ENCODE peak calls at places on chromosomes 11 and 22, in seven cellular contexts. One of them, this sample, is unnamed.

GRCh38 chr11:32382339-32383049 is 52.8 kb downstream of the WT1 start:
- DNase-seq in activated CD8-positive, alpha-beta memory T cell treated with anti-CD3 and anti-CD28 coated beads, Interleukin-2, amount 10 ng/mL, durations not matched to agents 7 days and 5 days: no peak
- DNase-seq in neural crest cell: no peak
- DNase-seq in astrocyte of the spinal cord: no peak
- DNase-seq in AG08395: no peak
- DNase-seq in NCI-H748 treated with DMSO at 0.1 percent for 48 hours: no peak
- DNase-seq in lung: no peak
- DNase-seq in this sample: no peak

GRCh38 chr11:34855754-34856095 is 60.5 kb downstream of the APIP start:
- DNase-seq in NCI-H748 treated with DMSO at 0.1 percent for 48 hours: peak
- DNase-seq in lung: no peak
- DNase-seq in AG08395: no peak
- DNase-seq in astrocyte of the spinal cord: no peak
- DNase-seq in activated CD8-positive, alpha-beta memory T cell treated with anti-CD3 and anti-CD28 coated beads, Interleukin-2, amount 10 ng/mL, durations not matched to agents 7 days and 5 days: no peak
- DNase-seq in neural crest cell: no peak
- DNase-seq in this sample: no peak

GRCh38 chr11:17500673-17501072 is 24.0 kb upstream of the ABCC8 start:
- DNase-seq in NCI-H748 treated with DMSO at 0.1 percent for 48 hours: no peak
- DNase-seq in neural crest cell: no peak
- DNase-seq in activated CD8-positive, alpha-beta memory T cell treated with anti-CD3 and anti-CD28 coated beads, Interleukin-2, amount 10 ng/mL, durations not matched to agents 7 days and 5 days: no peak
- DNase-seq in AG08395: no peak
- DNase-seq in astrocyte of the spinal cord: no peak
- DNase-seq in lung: no peak
- DNase-seq in this sample: no peak

GRCh38 chr11:35274909-35275807 is 136.2 kb downstream of the CD44 start:
- DNase-seq in NCI-H748 treated with DMSO at 0.1 percent for 48 hours: peak
- DNase-seq in activated CD8-positive, alpha-beta memory T cell treated with anti-CD3 and anti-CD28 coated beads, Interleukin-2, amount 10 ng/mL, durations not matched to agents 7 days and 5 days: no peak
- DNase-seq in lung: peak
- DNase-seq in neural crest cell: no peak
- DNase-seq in astrocyte of the spinal cord: peak
- DNase-seq in AG08395: peak
- DNase-seq in this sample: peak

GRCh38 chr22:33544707-33545106 is 375.6 kb downstream of the LARGE1 start:
- DNase-seq in neural crest cell: no peak
- DNase-seq in activated CD8-positive, alpha-beta memory T cell treated with anti-CD3 and anti-CD28 coated beads, Interleukin-2, amount 10 ng/mL, durations not matched to agents 7 days and 5 days: no peak
- DNase-seq in NCI-H748 treated with DMSO at 0.1 percent for 48 hours: no peak
- DNase-seq in astrocyte of the spinal cord: no peak
- DNase-seq in AG08395: peak
- DNase-seq in lung: no peak
- DNase-seq in this sample: no peak

GRCh38 chr11:34323601-34324000 is 34.2 kb downstream of the ABTB2 start:
- DNase-seq in neural crest cell: no peak
- DNase-seq in activated CD8-positive, alpha-beta memory T cell treated with anti-CD3 and anti-CD28 coated beads, Interleukin-2, amount 10 ng/mL, durations not matched to agents 7 days and 5 days: no peak
- DNase-seq in NCI-H748 treated with DMSO at 0.1 percent for 48 hours: no peak
- DNase-seq in astrocyte of the spinal cord: no peak
- DNase-seq in AG08395: peak
- DNase-seq in lung: no peak
- DNase-seq in this sample: no peak

GRCh38 chr11:8221917-8222316 is 41.8 kb downstream of the LMO1 start:
- DNase-seq in NCI-H748 treated with DMSO at 0.1 percent for 48 hours: no peak
- DNase-seq in astrocyte of the spinal cord: no peak
- DNase-seq in AG08395: no peak
- DNase-seq in neural crest cell: no peak
- DNase-seq in activated CD8-positive, alpha-beta memory T cell treated with anti-CD3 and anti-CD28 coated beads, Interleukin-2, amount 10 ng/mL, durations not matched to agents 7 days and 5 days: no peak
- DNase-seq in lung: no peak
- DNase-seq in this sample: no peak

GRCh38 chr11:1624621-1625020 is 2.7 kb upstream of the KRTAP5-4 start:
- DNase-seq in astrocyte of the spinal cord: no peak
- DNase-seq in AG08395: no peak
- DNase-seq in NCI-H748 treated with DMSO at 0.1 percent for 48 hours: no peak
- DNase-seq in lung: no peak
- DNase-seq in neural crest cell: no peak
- DNase-seq in activated CD8-positive, alpha-beta memory T cell treated with anti-CD3 and anti-CD28 coated beads, Interleukin-2, amount 10 ng/mL, durations not matched to agents 7 days and 5 days: no peak
- DNase-seq in this sample: no peak

GRCh38 chr11:75563978-75564552 is 2.0 kb downstream of the SERPINH1 start:
- DNase-seq in AG08395: peak
- DNase-seq in neural crest cell: peak
- DNase-seq in astrocyte of the spinal cord: peak
- DNase-seq in activated CD8-positive, alpha-beta memory T cell treated with anti-CD3 and anti-CD28 coated beads, Interleukin-2, amount 10 ng/mL, durations not matched to agents 7 days and 5 days: no peak
- DNase-seq in NCI-H748 treated with DMSO at 0.1 percent for 48 hours: no peak
- DNase-seq in lung: no peak
- DNase-seq in this sample: no peak

GRCh38 chr22:44729391-44730012 is 22.9 kb upstream of the ARHGAP8 start:
- DNase-seq in activated CD8-positive, alpha-beta memory T cell treated with anti-CD3 and anti-CD28 coated beads, Interleukin-2, amount 10 ng/mL, durations not matched to agents 7 days and 5 days: no peak
- DNase-seq in lung: peak
- DNase-seq in astrocyte of the spinal cord: peak
- DNase-seq in NCI-H748 treated with DMSO at 0.1 percent for 48 hours: no peak
- DNase-seq in neural crest cell: peak
- DNase-seq in AG08395: peak
- DNase-seq in this sample: no peak

GRCh38 chr11:2574553-2575535 is 125.0 kb downstream of the KCNQ1OT1 start:
- DNase-seq in lung: no peak
- DNase-seq in AG08395: no peak
- DNase-seq in astrocyte of the spinal cord: no peak
- DNase-seq in neural crest cell: no peak
- DNase-seq in NCI-H748 treated with DMSO at 0.1 percent for 48 hours: peak
- DNase-seq in activated CD8-positive, alpha-beta memory T cell treated with anti-CD3 and anti-CD28 coated beads, Interleukin-2, amount 10 ng/mL, durations not matched to agents 7 days and 5 days: no peak
- DNase-seq in this sample: peak

GRCh38 chr22:47357493-47357892 is 595.0 kb downstream of the TBC1D22A start:
- DNase-seq in lung: no peak
- DNase-seq in astrocyte of the spinal cord: no peak
- DNase-seq in NCI-H748 treated with DMSO at 0.1 percent for 48 hours: no peak
- DNase-seq in AG08395: no peak
- DNase-seq in activated CD8-positive, alpha-beta memory T cell treated with anti-CD3 and anti-CD28 coated beads, Interleukin-2, amount 10 ng/mL, durations not matched to agents 7 days and 5 days: peak
- DNase-seq in neural crest cell: no peak
- DNase-seq in this sample: no peak

GRCh38 chr11:101127348-101127698 is 2.3 kb downstream of the PGR start:
- DNase-seq in neural crest cell: peak
- DNase-seq in NCI-H748 treated with DMSO at 0.1 percent for 48 hours: no peak
- DNase-seq in astrocyte of the spinal cord: no peak
- DNase-seq in activated CD8-positive, alpha-beta memory T cell treated with anti-CD3 and anti-CD28 coated beads, Interleukin-2, amount 10 ng/mL, durations not matched to agents 7 days and 5 days: no peak
- DNase-seq in AG08395: no peak
- DNase-seq in lung: peak
- DNase-seq in this sample: no peak

GRCh38 chr11:107176148-107177105 is 158.2 kb upstream of the GUCY1A2 start:
- DNase-seq in NCI-H748 treated with DMSO at 0.1 percent for 48 hours: no peak
- DNase-seq in neural crest cell: no peak
- DNase-seq in astrocyte of the spinal cord: no peak
- DNase-seq in lung: no peak
- DNase-seq in AG08395: no peak
- DNase-seq in activated CD8-positive, alpha-beta memory T cell treated with anti-CD3 and anti-CD28 coated beads, Interleukin-2, amount 10 ng/mL, durations not matched to agents 7 days and 5 days: no peak
- DNase-seq in this sample: no peak

GRCh38 chr11:117923773-117924172 is 5.4 kb downstream of the TMPRSS13 start:
- DNase-seq in AG08395: no peak
- DNase-seq in neural crest cell: no peak
- DNase-seq in astrocyte of the spinal cord: no peak
- DNase-seq in lung: no peak
- DNase-seq in NCI-H748 treated with DMSO at 0.1 percent for 48 hours: no peak
- DNase-seq in activated CD8-positive, alpha-beta memory T cell treated with anti-CD3 and anti-CD28 coated beads, Interleukin-2, amount 10 ng/mL, durations not matched to agents 7 days and 5 days: no peak
- DNase-seq in this sample: no peak

GRCh38 chr22:19554834-19555404 is 30.7 kb upstream of the CLDN5 start:
- DNase-seq in astrocyte of the spinal cord: peak
- DNase-seq in NCI-H748 treated with DMSO at 0.1 percent for 48 hours: no peak
- DNase-seq in neural crest cell: no peak
- DNase-seq in activated CD8-positive, alpha-beta memory T cell treated with anti-CD3 and anti-CD28 coated beads, Interleukin-2, amount 10 ng/mL, durations not matched to agents 7 days and 5 days: no peak
- DNase-seq in lung: no peak
- DNase-seq in AG08395: peak
- DNase-seq in this sample: no peak

GRCh38 chr11:14141676-14142075 is 179.2 kb downstream of the SPON1 start:
- DNase-seq in astrocyte of the spinal cord: no peak
- DNase-seq in lung: no peak
- DNase-seq in AG08395: no peak
- DNase-seq in NCI-H748 treated with DMSO at 0.1 percent for 48 hours: no peak
- DNase-seq in neural crest cell: no peak
- DNase-seq in activated CD8-positive, alpha-beta memory T cell treated with anti-CD3 and anti-CD28 coated beads, Interleukin-2, amount 10 ng/mL, durations not matched to agents 7 days and 5 days: no peak
- DNase-seq in this sample: no peak

GRCh38 chr11:61861634-61862033 is 29.7 kb downstream of the FADS3 start:
- DNase-seq in astrocyte of the spinal cord: no peak
- DNase-seq in AG08395: no peak
- DNase-seq in activated CD8-positive, alpha-beta memory T cell treated with anti-CD3 and anti-CD28 coated beads, Interleukin-2, amount 10 ng/mL, durations not matched to agents 7 days and 5 days: no peak
- DNase-seq in NCI-H748 treated with DMSO at 0.1 percent for 48 hours: no peak
- DNase-seq in lung: no peak
- DNase-seq in neural crest cell: no peak
- DNase-seq in this sample: no peak

GRCh38 chr11:41879186-41879738 is 419.8 kb upstream of the LRRC4C start:
- DNase-seq in AG08395: peak
- DNase-seq in lung: no peak
- DNase-seq in activated CD8-positive, alpha-beta memory T cell treated with anti-CD3 and anti-CD28 coated beads, Interleukin-2, amount 10 ng/mL, durations not matched to agents 7 days and 5 days: no peak
- DNase-seq in NCI-H748 treated with DMSO at 0.1 percent for 48 hours: no peak
- DNase-seq in neural crest cell: no peak
- DNase-seq in astrocyte of the spinal cord: peak
- DNase-seq in this sample: no peak

GRCh38 chr11:111602865-111603632 is 800 bp downstream of the SIK2 start:
- DNase-seq in lung: no peak
- DNase-seq in astrocyte of the spinal cord: peak
- DNase-seq in neural crest cell: peak
- DNase-seq in AG08395: peak
- DNase-seq in NCI-H748 treated with DMSO at 0.1 percent for 48 hours: peak
- DNase-seq in activated CD8-positive, alpha-beta memory T cell treated with anti-CD3 and anti-CD28 coated beads, Interleukin-2, amount 10 ng/mL, durations not matched to agents 7 days and 5 days: peak
- DNase-seq in this sample: peak

GRCh38 chr11:72750086-72750485 is 2.1 kb downstream of the ARAP1 start:
- DNase-seq in astrocyte of the spinal cord: no peak
- DNase-seq in NCI-H748 treated with DMSO at 0.1 percent for 48 hours: no peak
- DNase-seq in AG08395: no peak
- DNase-seq in lung: no peak
- DNase-seq in neural crest cell: peak
- DNase-seq in activated CD8-positive, alpha-beta memory T cell treated with anti-CD3 and anti-CD28 coated beads, Interleukin-2, amount 10 ng/mL, durations not matched to agents 7 days and 5 days: no peak
- DNase-seq in this sample: no peak

GRCh38 chr11:94473177-94473799 is 20.4 kb downstream of the MRE11 start:
- DNase-seq in astrocyte of the spinal cord: peak
- DNase-seq in AG08395: no peak
- DNase-seq in neural crest cell: no peak
- DNase-seq in activated CD8-positive, alpha-beta memory T cell treated with anti-CD3 and anti-CD28 coated beads, Interleukin-2, amount 10 ng/mL, durations not matched to agents 7 days and 5 days: peak
- DNase-seq in NCI-H748 treated with DMSO at 0.1 percent for 48 hours: no peak
- DNase-seq in lung: no peak
- DNase-seq in this sample: no peak

GRCh38 chr22:27032121-27032761 is 374.9 kb downstream of the MIAT start:
- DNase-seq in astrocyte of the spinal cord: peak
- DNase-seq in AG08395: peak
- DNase-seq in NCI-H748 treated with DMSO at 0.1 percent for 48 hours: no peak
- DNase-seq in lung: no peak
- DNase-seq in activated CD8-positive, alpha-beta memory T cell treated with anti-CD3 and anti-CD28 coated beads, Interleukin-2, amount 10 ng/mL, durations not matched to agents 7 days and 5 days: no peak
- DNase-seq in neural crest cell: peak
- DNase-seq in this sample: no peak

GRCh38 chr11:78284261-78284660 is 95.5 kb downstream of the USP35 start:
- DNase-seq in lung: no peak
- DNase-seq in astrocyte of the spinal cord: no peak
- DNase-seq in AG08395: no peak
- DNase-seq in neural crest cell: no peak
- DNase-seq in activated CD8-positive, alpha-beta memory T cell treated with anti-CD3 and anti-CD28 coated beads, Interleukin-2, amount 10 ng/mL, durations not matched to agents 7 days and 5 days: no peak
- DNase-seq in NCI-H748 treated with DMSO at 0.1 percent for 48 hours: no peak
- DNase-seq in this sample: no peak

GRCh38 chr11:122617297-122617696 is 38.2 kb upstream of the UBASH3B start:
- DNase-seq in astrocyte of the spinal cord: no peak
- DNase-seq in lung: no peak
- DNase-seq in NCI-H748 treated with DMSO at 0.1 percent for 48 hours: no peak
- DNase-seq in AG08395: no peak
- DNase-seq in neural crest cell: no peak
- DNase-seq in activated CD8-positive, alpha-beta memory T cell treated with anti-CD3 and anti-CD28 coated beads, Interleukin-2, amount 10 ng/mL, durations not matched to agents 7 days and 5 days: no peak
- DNase-seq in this sample: no peak

This sample was measured in SHP77 treated with DMSO at 0.1 percent for 48 hours.